ENCODE peak calls at places on chromosomes 1 and 21, in four cellular contexts. V is H9, A is heart right ventricle, M is H1. U is an unnamed sample. For H3K4me1 and H3K27me3, the result is how much of the 10 kb centered on the place peaks cover.

GRCh38 chr1:100775483-100775882 is 55.9 kb downstream of the VCAM1 start:
- DNase-seq in V (no peak), A (no peak), M (no peak), U (no peak)

GRCh38 chr21:38769253-38769780 is 36.4 kb upstream of the ETS2 start:
- DNase-seq in V (no peak), A (no peak), M (no peak), U (no peak)

GRCh38 chr1:158978730-158979129 is 31.0 kb upstream of the IFI16 start:
- DNase-seq in V (no peak), A (no peak), M (no peak), U (no peak)

GRCh38 chr21:21200939-21201610 is 202.9 kb downstream of the NCAM2 start:
- DNase-seq in V (no peak), A (no peak), M (no peak), U (no peak)

GRCh38 chr1:59332983-59333382 is 36.1 kb downstream of the FGGY start:
- DNase-seq in V (no peak), A (no peak), M (no peak), U (no peak)

GRCh38 chr1:54273092-54273836 is 73.3 kb downstream of the MRPL37 start:
- DNase-seq in V (peak), A (peak), M (peak), U (no peak)

GRCh38 chr1:93615201-93616150 is 66.2 kb downstream of the BCAR3 start:
- DNase-seq in V (peak), A (no peak), M (no peak), U (no peak)

GRCh38 chr1:226624526-226624925 is 76.0 kb downstream of the STUM start:
- DNase-seq in V (no peak), A (no peak), M (no peak), U (no peak)

GRCh38 chr1:12344611-12345299 is 114.9 kb downstream of the VPS13D start:
- DNase-seq in V (no peak), A (peak), M (no peak), U (no peak)

GRCh38 chr1:16128338-16128741 is 27.5 kb downstream of the EPHA2 start:
- DNase-seq in V (no peak), A (peak), M (no peak), U (no peak)

GRCh38 chr21:38804030-38804616 is 1.6 kb upstream of the ETS2 start:
- DNase-seq in V (no peak), A (no peak), M (no peak), U (no peak)

GRCh38 chr1:201170533-201171062 is 16.3 kb upstream of the TMEM9 start:
- DNase-seq in V (peak), A (peak), M (peak), U (peak)

DNA sequence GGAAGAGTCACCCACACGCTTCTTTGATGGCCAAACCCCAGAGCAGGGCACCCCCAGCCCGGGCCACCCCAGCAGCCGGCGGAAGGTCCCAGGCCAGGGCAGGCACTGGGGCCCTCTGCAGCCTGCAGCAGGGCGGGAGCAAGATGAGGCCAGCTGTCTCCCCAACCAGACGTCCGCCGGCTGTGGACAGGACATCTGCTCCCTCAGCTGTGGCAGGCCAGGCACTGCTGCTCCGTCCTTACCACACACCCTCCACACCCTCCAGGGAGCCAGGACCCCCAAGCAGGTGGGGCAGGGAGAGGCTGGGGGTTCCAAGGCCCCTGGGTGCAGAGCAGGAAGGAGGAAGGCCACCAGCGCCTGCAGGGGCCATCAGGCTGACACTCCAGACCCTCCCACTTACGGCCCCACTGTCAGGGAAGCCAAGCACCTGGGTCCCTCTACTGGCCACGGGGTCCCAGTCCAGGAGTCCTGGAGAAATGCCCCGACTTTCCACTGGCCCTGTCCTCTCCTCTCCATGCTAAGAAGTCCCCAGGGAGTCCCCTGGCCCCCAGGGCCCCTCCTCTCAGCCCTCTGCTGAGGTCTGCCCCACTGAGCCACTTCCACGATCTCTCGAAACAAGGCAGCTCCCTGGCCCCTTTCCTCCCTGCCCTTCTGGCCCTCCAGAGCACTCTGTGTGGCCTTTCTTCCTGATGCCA is 5.6 kb downstream of the WNT9A start:
- DNase-seq in V (peak), A (peak), M (no peak), U (peak)
- TF ChIP-seq CTCF in V (peak), A (peak), M (peak), U (peak)

GRCh38 chr1:26785611-26786436 is 1.9 kb upstream of the PIGV start:
- DNase-seq in V (no peak), A (peak), M (no peak), U (no peak)
- H3K4me1 ChIP-seq in V (under half), A (under half), M (under half), U (half or more)

GRCh38 chr1:114100148-114100547 is 53.5 kb downstream of the SYT6 start:
- DNase-seq in V (no peak), A (no peak), M (no peak), U (no peak)
- H3K27me3 ChIP-seq in V (under half), A (under half), M (under half), U (under half)

GRCh38 chr1:248686815-248687214 is 15.8 kb downstream of the OR14I1 start:
- DNase-seq in V (no peak), A (no peak), M (no peak), U (no peak)
- TF ChIP-seq CTCF in V (no peak), A (no peak), M (no peak), U (no peak)

GRCh38 chr1:91776068-91776794 is 109.7 kb downstream of the TGFBR3 start:
- DNase-seq in V (no peak), A (no peak), M (no peak), U (no peak)
- H3K4me1 ChIP-seq in V (under half), A (under half), M (under half), U (under half)

GRCh38 chr1:17596651-17597509 is 57.4 kb downstream of the ARHGEF10L start:
- DNase-seq in V (no peak), A (no peak), M (no peak), U (peak)

GRCh38 chr1:17594690-17595601 is 55.4 kb downstream of the ARHGEF10L start:
- DNase-seq in V (no peak), A (no peak), M (no peak), U (no peak)

GRCh38 chr1:17596186-17596585 is 56.7 kb downstream of the ARHGEF10L start:
- DNase-seq in V (no peak), A (no peak), M (no peak), U (peak)

GRCh38 chr1:17594026-17594425 is 54.5 kb downstream of the ARHGEF10L start:
- DNase-seq in V (no peak), A (no peak), M (no peak), U (no peak)

DNA sequence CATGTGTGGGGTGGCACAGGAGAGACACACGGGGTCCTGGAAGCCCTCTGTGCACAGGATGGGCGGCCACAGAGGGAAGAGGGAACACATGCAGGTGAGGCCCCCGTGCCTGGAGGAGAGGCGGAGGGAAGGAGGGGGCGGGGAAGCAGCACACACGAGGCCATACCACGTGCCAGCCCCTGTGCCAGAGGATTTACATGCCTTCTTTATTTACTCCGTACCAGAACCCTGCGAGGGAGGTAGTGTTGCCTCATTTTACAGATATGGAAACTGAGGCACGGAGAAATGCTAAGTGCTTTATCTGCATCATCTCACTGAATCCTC is 56.1 kb downstream of the ARHGEF10L start:
- DNase-seq in V (no peak), A (no peak), M (no peak), U (no peak)
- H3K27me3 ChIP-seq in V (under half), A (under half), M (under half), U (under half)

GRCh38 chr1:24744911-24745710 is at the start of gene CLIC4:
- DNase-seq in V (peak), A (peak), M (peak), U (peak)
- TF ChIP-seq CTCF in V (peak), A (peak), M (no peak), U (peak)